ENCODE peak calls at places on chromosomes 6 and 20, in four cellular contexts. X, N, D and M are unnamed samples.

GRCh38 chr6:133637436-133637835 is 251.5 kb upstream of the TCF21 start:
- DNase-seq in X (no peak), N (no peak), D (no peak), M (no peak)

GRCh38 chr6:75855047-75855446 is 106.0 kb downstream of the MYO6 start:
- DNase-seq in X (no peak), N (no peak), D (peak; percentile 59), M (peak; percentile 70)

GRCh38 chr6:121994936-121995335 is 404.5 kb upstream of the HSF2 start:
- DNase-seq in X (no peak), N (no peak), D (no peak), M (no peak)

GRCh38 chr6:7706269-7706668 is 19.6 kb upstream of the BMP6 start:
- DNase-seq in X (no peak), N (no peak), D (no peak), M (no peak)

GRCh38 chr6:157096522-157096921 is 226.8 kb downstream of the TMEM242 start:
- DNase-seq in X (no peak), N (no peak), D (peak; percentile 83), M (no peak)

GRCh38 chr20:4227085-4227821 is 211.9 kb upstream of the RNF24 start:
- DNase-seq in X (no peak), N (no peak), D (peak; percentile 68), M (peak; percentile 62)

GRCh38 chr6:39804666-39805065 is 12.5 kb downstream of the DAAM2 start:
- DNase-seq in X (no peak), N (no peak), D (no peak), M (no peak)

GRCh38 chr6:161436106-161436876 is 162.4 kb upstream of the AGPAT4 start:
- DNase-seq in X (no peak), N (no peak), D (no peak), M (no peak)

GRCh38 chr6:156816505-156816904 is 39.3 kb downstream of the ARID1B start:
- DNase-seq in X (no peak), N (no peak), D (no peak), M (no peak)

GRCh38 chr6:109349419-109349987 is 32.8 kb downstream of the CD164 start:
- DNase-seq in X (no peak), N (no peak), D (peak; percentile 23), M (peak; percentile 91)

GRCh38 chr6:108541843-108542795 is 18.6 kb upstream of the FOXO3 start:
- DNase-seq in X (peak; percentile 38), N (peak; percentile 38), D (peak; percentile 51), M (peak; percentile 86)

GRCh38 chr20:48928832-48929725 is 7.6 kb downstream of the ARFGEF2 start:
- DNase-seq in X (no peak), N (no peak), D (no peak), M (no peak)

GRCh38 chr20:35657271-35657670 is 7.4 kb downstream of the CPNE1 start:
- DNase-seq in X (no peak), N (no peak), D (no peak), M (no peak)

GRCh38 chr20:6613280-6613861 is 154.1 kb upstream of the BMP2 start:
- DNase-seq in X (no peak), N (no peak), D (no peak), M (peak; percentile 71)

GRCh38 chr20:953742-954141 is 37.6 kb upstream of the ANGPT4 start:
- DNase-seq in X (no peak), N (no peak), D (no peak), M (peak; percentile 12)

GRCh38 chr6:10901751-10902150 is 14.9 kb downstream of the SYCP2L start:
- DNase-seq in X (no peak), N (no peak), D (no peak), M (no peak)

GRCh38 chr6:109260701-109261100 is 121.6 kb downstream of the CD164 start:
- DNase-seq in X (no peak), N (no peak), D (no peak), M (no peak)

GRCh38 chr6:3237761-3238662 is 10.6 kb upstream of the TUBB2B start:
- DNase-seq in X (no peak), N (no peak), D (no peak), M (no peak)

GRCh38 chr20:6311841-6312655 is 189.2 kb upstream of the FERMT1 start:
- DNase-seq in X (no peak), N (no peak), D (no peak), M (no peak)

GRCh38 chr20:48716086-48716485 is 111.7 kb downstream of the PREX1 start:
- DNase-seq in X (peak; percentile 26), N (no peak), D (no peak), M (no peak)

GRCh38 chr20:17505664-17506517 is 25.3 kb downstream of the BFSP1 start:
- DNase-seq in X (peak; percentile 35), N (no peak), D (peak; percentile 21), M (no peak)

GRCh38 chr20:60125521-60125920 is 167.3 kb downstream of the CDH26 start:
- DNase-seq in X (no peak), N (no peak), D (no peak), M (no peak)

GRCh38 chr6:44493132-44493531 is 105.6 kb downstream of the CDC5L start:
- DNase-seq in X (no peak), N (no peak), D (no peak), M (no peak)

GRCh38 chr6:161128230-161128629 is 136.7 kb downstream of the MAP3K4 start:
- DNase-seq in X (no peak), N (no peak), D (no peak), M (no peak)

GRCh38 chr20:52983726-52984450 is 11.7 kb downstream of the TSHZ2 start:
- DNase-seq in X (no peak), N (no peak), D (no peak), M (no peak)

GRCh38 chr6:29014729-29015608 is 9.9 kb upstream of the ZNF311 start:
- DNase-seq in X (no peak), N (no peak), D (no peak), M (no peak)

GRCh38 chr6:88983532-88983931 is 20.1 kb upstream of the RNGTT start:
- DNase-seq in X (no peak), N (no peak), D (no peak), M (peak; percentile 47)

GRCh38 chr6:17485181-17485580 is 91.8 kb downstream of the CAP2 start:
- DNase-seq in X (no peak), N (no peak), D (no peak), M (no peak)

GRCh38 chr6:89148016-89148750 is 2.3 kb downstream of the PM20D2 start:
- DNase-seq in X (peak; percentile 3), N (no peak), D (no peak), M (no peak)

GRCh38 chr6:157396026-157396425 is 15.0 kb downstream of the ZDHHC14 start:
- DNase-seq in X (no peak), N (no peak), D (no peak), M (no peak)

GRCh38 chr20:8361008-8361652 is 229.1 kb downstream of the PLCB1 start:
- DNase-seq in X (no peak), N (no peak), D (no peak), M (peak; percentile 17)

GRCh38 chr20:7195704-7196103 is 428.2 kb downstream of the BMP2 start:
- DNase-seq in X (no peak), N (no peak), D (no peak), M (no peak)